ENCODE peak calls at places on chromosomes 2 and 18, in nine cellular contexts. One of them, this sample, is unnamed.

GRCh38 chr2:951224-952006 is 766 bp downstream of the SNTG2 start:
- DNase-seq in GM23338: peak
- DNase-seq in fibroblast of lung: no peak
- DNase-seq in CD4-positive, alpha-beta T cell: no peak
- DNase-seq in coronary artery: no peak
- DNase-seq in PC-3: no peak
- DNase-seq in sigmoid colon: no peak
- DNase-seq in neural progenitor cell: peak
- DNase-seq in AG04450: no peak
- DNase-seq in this sample: no peak

GRCh38 chr2:227856697-227857096 is 14.7 kb upstream of the DAW1 start:
- DNase-seq in GM23338: no peak
- DNase-seq in fibroblast of lung: peak
- DNase-seq in CD4-positive, alpha-beta T cell: no peak
- DNase-seq in coronary artery: no peak
- DNase-seq in PC-3: no peak
- DNase-seq in sigmoid colon: no peak
- DNase-seq in neural progenitor cell: no peak
- DNase-seq in AG04450: no peak
- DNase-seq in this sample: no peak

GRCh38 chr18:33404244-33404873 is 36.2 kb downstream of the CCDC178 start:
- DNase-seq in GM23338: peak
- DNase-seq in fibroblast of lung: no peak
- DNase-seq in CD4-positive, alpha-beta T cell: no peak
- DNase-seq in coronary artery: no peak
- DNase-seq in PC-3: no peak
- DNase-seq in sigmoid colon: no peak
- DNase-seq in neural progenitor cell: no peak
- DNase-seq in AG04450: no peak
- DNase-seq in this sample: no peak

GRCh38 chr18:45686892-45687611 is 36.9 kb upstream of the SLC14A1 start:
- DNase-seq in GM23338: no peak
- DNase-seq in fibroblast of lung: no peak
- DNase-seq in CD4-positive, alpha-beta T cell: peak
- DNase-seq in coronary artery: peak
- DNase-seq in PC-3: no peak
- DNase-seq in sigmoid colon: no peak
- DNase-seq in neural progenitor cell: no peak
- DNase-seq in AG04450: no peak
- DNase-seq in this sample: peak

GRCh38 chr2:98911376-98912154 is 24.5 kb downstream of the CRACDL start:
- DNase-seq in GM23338: no peak
- DNase-seq in fibroblast of lung: peak
- DNase-seq in CD4-positive, alpha-beta T cell: no peak
- DNase-seq in coronary artery: no peak
- DNase-seq in PC-3: peak
- DNase-seq in sigmoid colon: peak
- DNase-seq in neural progenitor cell: no peak
- DNase-seq in AG04450: no peak
- DNase-seq in this sample: peak

GRCh38 chr2:215537621-215538020 is 101.8 kb upstream of the FN1 start:
- DNase-seq in GM23338: peak
- DNase-seq in fibroblast of lung: no peak
- DNase-seq in CD4-positive, alpha-beta T cell: no peak
- DNase-seq in coronary artery: no peak
- DNase-seq in PC-3: peak
- DNase-seq in sigmoid colon: no peak
- DNase-seq in neural progenitor cell: no peak
- DNase-seq in AG04450: peak
- DNase-seq in this sample: no peak

GRCh38 chr18:58176915-58177717 is 133.1 kb downstream of the NEDD4L start:
- DNase-seq in GM23338: no peak
- DNase-seq in fibroblast of lung: peak
- DNase-seq in CD4-positive, alpha-beta T cell: no peak
- DNase-seq in coronary artery: no peak
- DNase-seq in PC-3: peak
- DNase-seq in sigmoid colon: no peak
- DNase-seq in neural progenitor cell: peak
- DNase-seq in AG04450: peak
- DNase-seq in this sample: no peak

GRCh38 chr2:67524236-67524635 is 127.1 kb downstream of the ETAA1 start:
- DNase-seq in GM23338: no peak
- DNase-seq in fibroblast of lung: no peak
- DNase-seq in CD4-positive, alpha-beta T cell: no peak
- DNase-seq in coronary artery: no peak
- DNase-seq in PC-3: no peak
- DNase-seq in sigmoid colon: no peak
- DNase-seq in neural progenitor cell: no peak
- DNase-seq in AG04450: no peak
- DNase-seq in this sample: no peak

GRCh38 chr2:112869258-112869842 is 32.8 kb upstream of the IL1B start:
- DNase-seq in GM23338: no peak
- DNase-seq in fibroblast of lung: peak
- DNase-seq in CD4-positive, alpha-beta T cell: no peak
- DNase-seq in coronary artery: no peak
- DNase-seq in PC-3: peak
- DNase-seq in sigmoid colon: no peak
- DNase-seq in neural progenitor cell: no peak
- DNase-seq in AG04450: no peak
- DNase-seq in this sample: no peak

GRCh38 chr2:233031556-233032500 is 644 bp upstream of the NEU2 start:
- DNase-seq in GM23338: peak
- DNase-seq in fibroblast of lung: no peak
- DNase-seq in CD4-positive, alpha-beta T cell: no peak
- DNase-seq in coronary artery: peak
- DNase-seq in PC-3: no peak
- DNase-seq in sigmoid colon: peak
- DNase-seq in neural progenitor cell: peak
- DNase-seq in AG04450: no peak
- DNase-seq in this sample: no peak

GRCh38 chr18:389658-390357 is 110.7 kb downstream of the COLEC12 start:
- DNase-seq in GM23338: peak
- DNase-seq in fibroblast of lung: peak
- DNase-seq in CD4-positive, alpha-beta T cell: no peak
- DNase-seq in coronary artery: no peak
- DNase-seq in PC-3: no peak
- DNase-seq in sigmoid colon: no peak
- DNase-seq in neural progenitor cell: no peak
- DNase-seq in AG04450: no peak
- DNase-seq in this sample: no peak

GRCh38 chr18:49021433-49022129 is 70.8 kb upstream of the SMAD7 start:
- DNase-seq in GM23338: peak
- DNase-seq in fibroblast of lung: peak
- DNase-seq in CD4-positive, alpha-beta T cell: no peak
- DNase-seq in coronary artery: peak
- DNase-seq in PC-3: peak
- DNase-seq in sigmoid colon: no peak
- DNase-seq in neural progenitor cell: peak
- DNase-seq in AG04450: no peak
- DNase-seq in this sample: no peak

GRCh38 chr2:232879618-232880494 is 9.8 kb downstream of the SNORC start:
- DNase-seq in GM23338: no peak
- DNase-seq in fibroblast of lung: no peak
- DNase-seq in CD4-positive, alpha-beta T cell: no peak
- DNase-seq in coronary artery: no peak
- DNase-seq in PC-3: no peak
- DNase-seq in sigmoid colon: peak
- DNase-seq in neural progenitor cell: no peak
- DNase-seq in AG04450: no peak
- DNase-seq in this sample: no peak

GRCh38 chr2:16148632-16149348 is 208.4 kb downstream of the MYCN start:
- DNase-seq in GM23338: no peak
- DNase-seq in fibroblast of lung: no peak
- DNase-seq in CD4-positive, alpha-beta T cell: no peak
- DNase-seq in coronary artery: peak
- DNase-seq in PC-3: no peak
- DNase-seq in sigmoid colon: no peak
- DNase-seq in neural progenitor cell: no peak
- DNase-seq in AG04450: no peak
- DNase-seq in this sample: no peak

GRCh38 chr2:43010428-43011141 is 215.8 kb downstream of the ZFP36L2 start:
- DNase-seq in GM23338: no peak
- DNase-seq in fibroblast of lung: peak
- DNase-seq in CD4-positive, alpha-beta T cell: no peak
- DNase-seq in coronary artery: no peak
- DNase-seq in PC-3: peak
- DNase-seq in sigmoid colon: no peak
- DNase-seq in neural progenitor cell: no peak
- DNase-seq in AG04450: no peak
- DNase-seq in this sample: no peak

GRCh38 chr2:118855451-118856279 is 8.2 kb upstream of the EN1 start:
- DNase-seq in GM23338: peak
- DNase-seq in fibroblast of lung: peak
- DNase-seq in CD4-positive, alpha-beta T cell: peak
- DNase-seq in coronary artery: no peak
- DNase-seq in PC-3: peak
- DNase-seq in sigmoid colon: peak
- DNase-seq in neural progenitor cell: peak
- DNase-seq in AG04450: peak
- DNase-seq in this sample: peak

GRCh38 chr2:69375494-69376353 is 11.3 kb downstream of the GFPT1 start:
- DNase-seq in GM23338: peak
- DNase-seq in fibroblast of lung: peak
- DNase-seq in CD4-positive, alpha-beta T cell: no peak
- DNase-seq in coronary artery: no peak
- DNase-seq in PC-3: peak
- DNase-seq in sigmoid colon: no peak
- DNase-seq in neural progenitor cell: peak
- DNase-seq in AG04450: no peak
- DNase-seq in this sample: no peak
- TF ChIP-seq CTCF in GM23338: peak
- TF ChIP-seq CTCF in fibroblast of lung: peak
- TF ChIP-seq CTCF in CD4-positive, alpha-beta T cell: peak
- TF ChIP-seq CTCF in coronary artery: peak
- TF ChIP-seq CTCF in PC-3: peak
- TF ChIP-seq CTCF in sigmoid colon: peak
- TF ChIP-seq CTCF in neural progenitor cell: peak
- TF ChIP-seq CTCF in AG04450: peak
- TF ChIP-seq CTCF in this sample: peak

GRCh38 chr2:36477744-36478143 is 120.2 kb downstream of the FEZ2 start:
- DNase-seq in GM23338: no peak
- DNase-seq in fibroblast of lung: no peak
- DNase-seq in CD4-positive, alpha-beta T cell: no peak
- DNase-seq in coronary artery: no peak
- DNase-seq in PC-3: no peak
- DNase-seq in sigmoid colon: no peak
- DNase-seq in neural progenitor cell: no peak
- DNase-seq in AG04450: no peak
- DNase-seq in this sample: no peak
- H3K27ac ChIP-seq in GM23338: no peak
- H3K27ac ChIP-seq in fibroblast of lung: peak
- H3K27ac ChIP-seq in CD4-positive, alpha-beta T cell: no peak
- H3K27ac ChIP-seq in coronary artery: peak
- H3K27ac ChIP-seq in PC-3: peak
- H3K27ac ChIP-seq in sigmoid colon: peak
- H3K27ac ChIP-seq in neural progenitor cell: no peak
- H3K27ac ChIP-seq in AG04450: peak
- H3K27ac ChIP-seq in this sample: no peak

DNA sequence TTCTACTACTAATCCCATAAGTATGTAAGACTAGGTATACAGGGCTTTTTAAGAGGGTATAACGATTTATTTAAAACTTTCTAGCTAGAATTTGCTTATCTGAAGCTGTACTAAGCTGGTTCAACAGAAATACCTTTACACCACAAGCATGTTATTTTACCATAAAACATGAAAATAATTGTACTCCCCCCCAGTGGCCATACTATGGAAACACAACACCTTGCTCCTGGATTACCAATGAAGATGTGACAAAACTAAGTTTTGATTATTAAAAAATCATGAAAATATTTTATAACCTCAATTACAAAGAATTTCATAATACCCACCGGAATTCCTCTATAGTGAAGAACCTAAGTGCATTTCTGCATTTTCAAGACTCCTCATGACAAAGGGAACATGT is 27.3 kb downstream of the LPIN2 start:
- DNase-seq in GM23338: no peak
- DNase-seq in fibroblast of lung: peak
- DNase-seq in CD4-positive, alpha-beta T cell: no peak
- DNase-seq in coronary artery: no peak
- DNase-seq in PC-3: peak
- DNase-seq in sigmoid colon: no peak
- DNase-seq in neural progenitor cell: no peak
- DNase-seq in AG04450: no peak
- DNase-seq in this sample: no peak
- TF ChIP-seq CTCF in GM23338: peak
- TF ChIP-seq CTCF in fibroblast of lung: peak
- TF ChIP-seq CTCF in CD4-positive, alpha-beta T cell: peak
- TF ChIP-seq CTCF in coronary artery: peak
- TF ChIP-seq CTCF in PC-3: peak
- TF ChIP-seq CTCF in sigmoid colon: peak
- TF ChIP-seq CTCF in neural progenitor cell: peak
- TF ChIP-seq CTCF in AG04450: peak
- TF ChIP-seq CTCF in this sample: peak

DNA sequence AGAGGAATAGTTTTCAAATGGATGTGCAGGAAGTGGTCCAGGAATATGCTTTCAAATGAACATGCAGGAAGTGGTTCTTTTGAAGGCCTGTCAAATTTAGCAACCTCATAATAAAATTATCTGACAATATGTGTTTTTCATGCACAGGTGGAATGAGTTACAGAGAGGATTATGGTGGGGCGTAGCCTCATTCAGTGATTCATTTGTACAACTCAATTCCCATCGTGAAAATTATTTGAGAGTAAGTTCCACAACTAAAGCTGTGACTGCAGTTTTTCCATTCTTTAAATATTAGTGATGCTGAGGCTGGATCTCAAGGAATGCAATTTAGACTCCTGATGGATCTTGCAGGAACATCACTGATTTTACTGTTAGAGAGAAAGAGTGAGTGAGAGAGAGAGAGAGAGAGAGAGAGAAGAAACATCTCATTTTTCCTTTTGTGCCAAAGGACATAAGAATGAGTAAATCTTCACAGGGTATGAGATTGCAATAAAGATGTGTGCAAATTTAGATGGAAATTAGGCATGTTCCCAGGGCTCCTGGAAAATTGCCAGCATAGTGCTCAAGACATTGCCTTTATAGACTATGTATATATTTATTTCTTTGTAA is 394.8 kb upstream of the ZEB2 start:
- DNase-seq in GM23338: no peak
- DNase-seq in fibroblast of lung: peak
- DNase-seq in CD4-positive, alpha-beta T cell: no peak
- DNase-seq in coronary artery: no peak
- DNase-seq in PC-3: no peak
- DNase-seq in sigmoid colon: no peak
- DNase-seq in neural progenitor cell: no peak
- DNase-seq in AG04450: no peak
- DNase-seq in this sample: no peak
- H3K27ac ChIP-seq in GM23338: no peak
- H3K27ac ChIP-seq in fibroblast of lung: no peak
- H3K27ac ChIP-seq in CD4-positive, alpha-beta T cell: no peak
- H3K27ac ChIP-seq in coronary artery: no peak
- H3K27ac ChIP-seq in PC-3: no peak
- H3K27ac ChIP-seq in sigmoid colon: no peak
- H3K27ac ChIP-seq in neural progenitor cell: no peak
- H3K27ac ChIP-seq in AG04450: no peak
- H3K27ac ChIP-seq in this sample: no peak

DNA sequence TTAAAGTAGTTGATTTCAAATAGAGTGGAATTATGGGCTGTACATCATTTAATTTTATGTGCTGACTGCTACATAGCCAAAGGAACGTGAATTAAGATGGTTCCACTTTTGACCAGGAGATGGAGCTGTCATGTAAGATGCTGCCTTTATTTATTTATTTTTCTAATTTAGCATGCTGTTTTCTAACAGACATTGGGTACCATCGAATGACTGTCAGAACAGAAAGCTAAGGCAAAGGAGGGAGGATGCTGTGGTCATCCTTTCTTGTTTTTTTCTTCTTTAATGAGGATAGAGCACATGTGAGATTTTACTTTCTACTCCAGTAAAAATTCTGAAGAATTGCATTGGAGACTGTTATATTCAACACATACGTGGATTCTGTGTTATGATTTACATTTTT is at the start of gene SCN2A:
- DNase-seq in GM23338: peak
- DNase-seq in fibroblast of lung: peak
- DNase-seq in CD4-positive, alpha-beta T cell: no peak
- DNase-seq in coronary artery: no peak
- DNase-seq in PC-3: peak
- DNase-seq in sigmoid colon: no peak
- DNase-seq in neural progenitor cell: peak
- DNase-seq in AG04450: peak
- DNase-seq in this sample: no peak
- TF ChIP-seq CTCF in GM23338: peak
- TF ChIP-seq CTCF in fibroblast of lung: peak
- TF ChIP-seq CTCF in CD4-positive, alpha-beta T cell: peak
- TF ChIP-seq CTCF in coronary artery: peak
- TF ChIP-seq CTCF in PC-3: peak
- TF ChIP-seq CTCF in sigmoid colon: peak
- TF ChIP-seq CTCF in neural progenitor cell: peak
- TF ChIP-seq CTCF in AG04450: peak
- TF ChIP-seq CTCF in this sample: peak

This sample was measured in CD8-positive, alpha-beta T cell.